ENCODE peak calls at places on chromosomes 3 and 15, in four cellular contexts. F is spleen, E is WERI-Rb-1, C is mesothelial cell of epicardium. R is an unnamed sample.
A peak's percentile ranks its signal among the peaks of the same experiment; 100 is the strongest.

GRCh38 chr3:64203969-64204632 is 21.2 kb downstream of the PRICKLE2 start:
- DNase-seq in F (no peak), E (no peak), C (no peak), R (no peak)

GRCh38 chr3:195811756-195812155 is at the start of gene MUC4:
- DNase-seq in F (peak; percentile 64), E (no peak), C (no peak), R (peak; percentile 22)

GRCh38 chr3:123564056-123564455 is 20.8 kb downstream of the HACD2 start:
- DNase-seq in F (no peak), E (no peak), C (no peak), R (no peak)

GRCh38 chr15:71294636-71295241 is 179.5 kb downstream of the THSD4 start:
- DNase-seq in F (no peak), E (peak; percentile 52), C (no peak), R (no peak)

GRCh38 chr15:66704019-66704782 is 2.2 kb downstream of the SMAD6 start:
- DNase-seq in F (no peak), E (no peak), C (no peak), R (no peak)

GRCh38 chr3:99633887-99634558 is 4.4 kb upstream of the COL8A1 start:
- DNase-seq in F (no peak), E (no peak), C (no peak), R (no peak)

GRCh38 chr3:57268416-57268815 is 24.1 kb downstream of the ASB14 start:
- DNase-seq in F (no peak), E (no peak), C (no peak), R (no peak)

GRCh38 chr3:170038434-170039110 is 777 bp downstream of the GPR160 start:
- DNase-seq in F (peak; percentile 92), E (peak; percentile 52), C (no peak), R (peak; percentile 42)

GRCh38 chr3:162597221-162597620 is 1100.6 kb downstream of the OTOL1 start:
- DNase-seq in F (no peak), E (no peak), C (no peak), R (no peak)

GRCh38 chr15:73965730-73966103 is 26.4 kb downstream of the STOML1 start:
- DNase-seq in F (no peak), E (no peak), C (no peak), R (no peak)

GRCh38 chr3:128455786-128456748 is 10.6 kb downstream of the DNAJB8 start:
- DNase-seq in F (no peak), E (no peak), C (no peak), R (no peak)

GRCh38 chr3:124510290-124510689 is 220.0 kb upstream of the UMPS start:
- DNase-seq in F (no peak), E (no peak), C (no peak), R (no peak)

GRCh38 chr3:122691195-122691594 is 10.6 kb downstream of the PARP14 start:
- DNase-seq in F (no peak), E (no peak), C (no peak), R (no peak)

GRCh38 chr15:80174017-80174746 is 21.4 kb downstream of the FAH start:
- DNase-seq in F (no peak), E (no peak), C (no peak), R (no peak)

GRCh38 chr3:139202226-139202958 is 141.4 kb upstream of the MRPS22 start:
- DNase-seq in F (no peak), E (peak; percentile 87), C (no peak), R (peak; percentile 31)

GRCh38 chr15:40313531-40314398 is 6.0 kb upstream of the PLCB2 start:
- DNase-seq in F (peak; percentile 87), E (peak; percentile 73), C (no peak), R (no peak)

GRCh38 chr3:126158912-126159227 is 21.5 kb downstream of the ALDH1L1 start:
- DNase-seq in F (no peak), E (no peak), C (no peak), R (no peak)

GRCh38 chr3:14616606-14617507 is 34.7 kb upstream of the CCDC174 start:
- DNase-seq in F (no peak), E (no peak), C (no peak), R (no peak)

GRCh38 chr3:152302521-152303021 is 33.8 kb downstream of the MBNL1 start:
- DNase-seq in F (no peak), E (no peak), C (no peak), R (no peak)

GRCh38 chr15:83559310-83559966 is 94.5 kb upstream of the ADAMTSL3 start:
- DNase-seq in F (no peak), E (peak; percentile 50), C (no peak), R (peak; percentile 67)

GRCh38 chr3:19231792-19232461 is 83.6 kb downstream of the KCNH8 start:
- DNase-seq in F (no peak), E (no peak), C (no peak), R (no peak)

GRCh38 chr3:19232566-19232965 is 84.3 kb downstream of the KCNH8 start:
- DNase-seq in F (no peak), E (no peak), C (no peak), R (no peak)

GRCh38 chr3:19226516-19226915 is 78.2 kb downstream of the KCNH8 start:
- DNase-seq in F (no peak), E (no peak), C (no peak), R (no peak)

GRCh38 chr3:19229086-19229485 is 80.8 kb downstream of the KCNH8 start:
- DNase-seq in F (no peak), E (no peak), C (no peak), R (no peak)
- TF ChIP-seq CTCF in F (no peak), E (no peak), C (no peak), R (no peak)

DNA sequence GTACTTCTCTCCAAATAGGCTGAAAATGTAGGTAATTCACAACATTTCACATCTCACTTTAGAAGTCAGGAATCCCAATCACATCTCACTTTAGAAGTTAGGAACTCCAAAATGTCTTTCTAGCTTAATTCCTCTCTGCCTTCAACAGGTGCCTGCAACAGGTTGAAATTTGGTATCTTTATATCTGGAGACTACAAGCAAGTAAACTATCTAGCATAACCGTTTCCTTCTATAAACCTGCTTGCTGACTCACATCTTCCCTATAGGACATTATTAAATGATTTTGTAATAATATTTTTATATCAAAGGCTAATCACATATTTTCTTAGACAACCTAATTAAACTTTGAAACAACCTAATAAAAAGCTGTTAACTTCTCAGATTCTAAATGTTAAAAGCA is 18.2 kb downstream of the RFX7 start:
- DNase-seq in F (no peak), E (no peak), C (no peak), R (no peak)
- TF ChIP-seq CTCF in F (no peak), E (no peak), C (no peak), R (no peak)

GRCh38 chr3:119376758-119377157 is 82.6 kb downstream of the ARHGAP31 start:
- DNase-seq in F (no peak), E (no peak), C (no peak), R (no peak)

GRCh38 chr3:119378259-119378658 is 84.1 kb downstream of the ARHGAP31 start:
- DNase-seq in F (no peak), E (no peak), C (no peak), R (no peak)

GRCh38 chr3:119382134-119382533 is 81.3 kb downstream of the TMEM39A start:
- DNase-seq in F (no peak), E (no peak), C (no peak), R (no peak)

GRCh38 chr3:119375510-119375909 is 81.3 kb downstream of the ARHGAP31 start:
- DNase-seq in F (no peak), E (no peak), C (no peak), R (no peak)

GRCh38 chr3:119380697-119381096 is 82.7 kb downstream of the TMEM39A start:
- DNase-seq in F (no peak), E (no peak), C (no peak), R (no peak)
- TF ChIP-seq CTCF in F (no peak), E (peak; percentile 10), C (no peak), R (no peak)

GRCh38 chr3:4245671-4246070 is 57.5 kb upstream of the SETMAR start:
- DNase-seq in F (no peak), E (peak; percentile 21), C (no peak), R (no peak)
- TF ChIP-seq CTCF in F (no peak), E (peak; percentile 43), C (no peak), R (no peak)

GRCh38 chr3:11059799-11060115 is 67.2 kb downstream of the SLC6A1 start:
- DNase-seq in F (no peak), E (no peak), C (no peak), R (no peak)
- TF ChIP-seq CTCF in F (no peak), E (no peak), C (peak; percentile 18), R (no peak)

GRCh38 chr3:43856761-43857160 is 166.0 kb downstream of the ABHD5 start:
- DNase-seq in F (no peak), E (no peak), C (no peak), R (no peak)
- TF ChIP-seq CTCF in F (no peak), E (no peak), C (no peak), R (no peak)

GRCh38 chr3:72810063-72810462 is 38.2 kb downstream of the SHQ1 start:
- DNase-seq in F (no peak), E (no peak), C (no peak), R (no peak)

GRCh38 chr3:72810659-72811434 is 37.4 kb downstream of the SHQ1 start:
- DNase-seq in F (no peak), E (no peak), C (no peak), R (no peak)

GRCh38 chr3:72812201-72812600 is 36.0 kb downstream of the SHQ1 start:
- DNase-seq in F (no peak), E (no peak), C (no peak), R (no peak)

GRCh38 chr3:72814308-72814707 is 33.9 kb downstream of the SHQ1 start:
- DNase-seq in F (no peak), E (no peak), C (no peak), R (no peak)

DNA sequence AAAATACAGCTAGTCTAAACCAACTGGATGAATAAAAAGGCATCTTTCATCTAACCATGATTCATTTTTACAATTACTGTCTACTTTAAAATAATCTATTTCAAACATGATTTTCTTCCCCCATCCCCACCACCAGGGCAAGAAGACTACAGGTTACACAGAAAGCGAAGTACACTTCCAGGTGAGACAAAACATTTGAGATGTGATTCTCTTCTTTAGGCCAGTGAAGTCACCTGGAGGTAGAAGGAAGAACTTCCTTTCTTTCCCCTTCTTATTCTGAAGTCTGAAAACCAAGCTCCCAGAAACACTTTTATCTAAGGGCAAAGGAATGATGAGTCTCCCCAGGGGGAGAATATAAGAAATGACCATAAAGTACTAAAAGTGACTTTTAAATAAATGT is 36.7 kb downstream of the SHQ1 start:
- DNase-seq in F (no peak), E (no peak), C (no peak), R (no peak)
- TF ChIP-seq CTCF in F (no peak), E (no peak), C (no peak), R (no peak)

GRCh38 chr3:106276755-106277612 is 408.2 kb upstream of the CBLB start:
- DNase-seq in F (no peak), E (no peak), C (no peak), R (no peak)
- TF ChIP-seq CTCF in F (no peak), E (no peak), C (no peak), R (no peak)